ENCODE peak calls at places on chromosome 16, in ten cellular contexts. One of them, this sample, is unnamed.

GRCh38 chr16:9311303-9311954 is 220.0 kb downstream of the HAPSTR1 start:
- DNase-seq in fibroblast of the aortic adventitia: no peak
- DNase-seq in choroid plexus epithelial cell: no peak
- DNase-seq in kidney tubule cell: peak
- DNase-seq in endodermal cell: peak
- DNase-seq in activated CD4-positive, alpha-beta T cell treated with anti-CD3 and anti-CD28 coated beads, Interleukin-2, amount 50 U/mL, for 1 hour: no peak
- DNase-seq in A549: no peak
- DNase-seq in HEK293T: no peak
- DNase-seq in activated CD8-positive, alpha-beta memory T cell treated with anti-CD3 and anti-CD28 coated beads, Interleukin-2, amount 50 U/mL, for 48 hours: no peak
- DNase-seq in NCI-H2171: no peak
- DNase-seq in this sample: no peak

GRCh38 chr16:67415872-67416793 is at the start of gene ZDHHC1:
- DNase-seq in fibroblast of the aortic adventitia: peak
- DNase-seq in choroid plexus epithelial cell: peak
- DNase-seq in kidney tubule cell: peak
- DNase-seq in endodermal cell: peak
- DNase-seq in activated CD4-positive, alpha-beta T cell treated with anti-CD3 and anti-CD28 coated beads, Interleukin-2, amount 50 U/mL, for 1 hour: peak
- DNase-seq in A549: peak
- DNase-seq in HEK293T: peak
- DNase-seq in activated CD8-positive, alpha-beta memory T cell treated with anti-CD3 and anti-CD28 coated beads, Interleukin-2, amount 50 U/mL, for 48 hours: peak
- DNase-seq in NCI-H2171: peak
- DNase-seq in this sample: peak

GRCh38 chr16:80250376-80250775 is 290.4 kb upstream of the DYNLRB2 start:
- DNase-seq in fibroblast of the aortic adventitia: no peak
- DNase-seq in choroid plexus epithelial cell: no peak
- DNase-seq in kidney tubule cell: no peak
- DNase-seq in endodermal cell: no peak
- DNase-seq in activated CD4-positive, alpha-beta T cell treated with anti-CD3 and anti-CD28 coated beads, Interleukin-2, amount 50 U/mL, for 1 hour: no peak
- DNase-seq in A549: peak
- DNase-seq in HEK293T: no peak
- DNase-seq in activated CD8-positive, alpha-beta memory T cell treated with anti-CD3 and anti-CD28 coated beads, Interleukin-2, amount 50 U/mL, for 48 hours: no peak
- DNase-seq in NCI-H2171: no peak
- DNase-seq in this sample: no peak

GRCh38 chr16:64251742-64252141 is 870.1 kb downstream of the CDH11 start:
- DNase-seq in fibroblast of the aortic adventitia: no peak
- DNase-seq in choroid plexus epithelial cell: no peak
- DNase-seq in kidney tubule cell: no peak
- DNase-seq in endodermal cell: no peak
- DNase-seq in activated CD4-positive, alpha-beta T cell treated with anti-CD3 and anti-CD28 coated beads, Interleukin-2, amount 50 U/mL, for 1 hour: no peak
- DNase-seq in A549: no peak
- DNase-seq in HEK293T: no peak
- DNase-seq in activated CD8-positive, alpha-beta memory T cell treated with anti-CD3 and anti-CD28 coated beads, Interleukin-2, amount 50 U/mL, for 48 hours: no peak
- DNase-seq in NCI-H2171: no peak
- DNase-seq in this sample: no peak

GRCh38 chr16:53827741-53828140 is 123.8 kb downstream of the FTO start:
- DNase-seq in fibroblast of the aortic adventitia: no peak
- DNase-seq in choroid plexus epithelial cell: no peak
- DNase-seq in kidney tubule cell: no peak
- DNase-seq in endodermal cell: no peak
- DNase-seq in activated CD4-positive, alpha-beta T cell treated with anti-CD3 and anti-CD28 coated beads, Interleukin-2, amount 50 U/mL, for 1 hour: no peak
- DNase-seq in A549: no peak
- DNase-seq in HEK293T: no peak
- DNase-seq in activated CD8-positive, alpha-beta memory T cell treated with anti-CD3 and anti-CD28 coated beads, Interleukin-2, amount 50 U/mL, for 48 hours: no peak
- DNase-seq in NCI-H2171: no peak
- DNase-seq in this sample: no peak

GRCh38 chr16:82715833-82716232 is 89.1 kb downstream of the CDH13 start:
- DNase-seq in fibroblast of the aortic adventitia: peak
- DNase-seq in choroid plexus epithelial cell: no peak
- DNase-seq in kidney tubule cell: no peak
- DNase-seq in endodermal cell: peak
- DNase-seq in activated CD4-positive, alpha-beta T cell treated with anti-CD3 and anti-CD28 coated beads, Interleukin-2, amount 50 U/mL, for 1 hour: no peak
- DNase-seq in A549: no peak
- DNase-seq in HEK293T: no peak
- DNase-seq in activated CD8-positive, alpha-beta memory T cell treated with anti-CD3 and anti-CD28 coated beads, Interleukin-2, amount 50 U/mL, for 48 hours: no peak
- DNase-seq in NCI-H2171: no peak
- DNase-seq in this sample: no peak

GRCh38 chr16:56876048-56876447 is 11.0 kb downstream of the SLC12A3 start:
- DNase-seq in fibroblast of the aortic adventitia: no peak
- DNase-seq in choroid plexus epithelial cell: no peak
- DNase-seq in kidney tubule cell: no peak
- DNase-seq in endodermal cell: no peak
- DNase-seq in activated CD4-positive, alpha-beta T cell treated with anti-CD3 and anti-CD28 coated beads, Interleukin-2, amount 50 U/mL, for 1 hour: no peak
- DNase-seq in A549: no peak
- DNase-seq in HEK293T: no peak
- DNase-seq in activated CD8-positive, alpha-beta memory T cell treated with anti-CD3 and anti-CD28 coated beads, Interleukin-2, amount 50 U/mL, for 48 hours: no peak
- DNase-seq in NCI-H2171: no peak
- DNase-seq in this sample: no peak

GRCh38 chr16:4728676-4729075 is 5.4 kb downstream of the ANKS3 start:
- DNase-seq in fibroblast of the aortic adventitia: no peak
- DNase-seq in choroid plexus epithelial cell: no peak
- DNase-seq in kidney tubule cell: no peak
- DNase-seq in endodermal cell: no peak
- DNase-seq in activated CD4-positive, alpha-beta T cell treated with anti-CD3 and anti-CD28 coated beads, Interleukin-2, amount 50 U/mL, for 1 hour: no peak
- DNase-seq in A549: no peak
- DNase-seq in HEK293T: no peak
- DNase-seq in activated CD8-positive, alpha-beta memory T cell treated with anti-CD3 and anti-CD28 coated beads, Interleukin-2, amount 50 U/mL, for 48 hours: no peak
- DNase-seq in NCI-H2171: no peak
- DNase-seq in this sample: no peak

GRCh38 chr16:9969580-9969979 is 212.6 kb downstream of the GRIN2A start:
- DNase-seq in fibroblast of the aortic adventitia: no peak
- DNase-seq in choroid plexus epithelial cell: no peak
- DNase-seq in kidney tubule cell: no peak
- DNase-seq in endodermal cell: no peak
- DNase-seq in activated CD4-positive, alpha-beta T cell treated with anti-CD3 and anti-CD28 coated beads, Interleukin-2, amount 50 U/mL, for 1 hour: no peak
- DNase-seq in A549: no peak
- DNase-seq in HEK293T: no peak
- DNase-seq in activated CD8-positive, alpha-beta memory T cell treated with anti-CD3 and anti-CD28 coated beads, Interleukin-2, amount 50 U/mL, for 48 hours: no peak
- DNase-seq in NCI-H2171: no peak
- DNase-seq in this sample: no peak

GRCh38 chr16:31094088-31094423 is 541 bp downstream of the VKORC1 start:
- DNase-seq in fibroblast of the aortic adventitia: peak
- DNase-seq in choroid plexus epithelial cell: no peak
- DNase-seq in kidney tubule cell: no peak
- DNase-seq in endodermal cell: peak
- DNase-seq in activated CD4-positive, alpha-beta T cell treated with anti-CD3 and anti-CD28 coated beads, Interleukin-2, amount 50 U/mL, for 1 hour: no peak
- DNase-seq in A549: no peak
- DNase-seq in HEK293T: no peak
- DNase-seq in activated CD8-positive, alpha-beta memory T cell treated with anti-CD3 and anti-CD28 coated beads, Interleukin-2, amount 50 U/mL, for 48 hours: no peak
- DNase-seq in NCI-H2171: no peak
- DNase-seq in this sample: peak

GRCh38 chr16:87331241-87331801 is 14.1 kb upstream of the C16orf95 start:
- DNase-seq in fibroblast of the aortic adventitia: no peak
- DNase-seq in choroid plexus epithelial cell: no peak
- DNase-seq in kidney tubule cell: no peak
- DNase-seq in endodermal cell: no peak
- DNase-seq in activated CD4-positive, alpha-beta T cell treated with anti-CD3 and anti-CD28 coated beads, Interleukin-2, amount 50 U/mL, for 1 hour: no peak
- DNase-seq in A549: no peak
- DNase-seq in HEK293T: no peak
- DNase-seq in activated CD8-positive, alpha-beta memory T cell treated with anti-CD3 and anti-CD28 coated beads, Interleukin-2, amount 50 U/mL, for 48 hours: no peak
- DNase-seq in NCI-H2171: no peak
- DNase-seq in this sample: no peak

GRCh38 chr16:77344306-77344705 is 90.5 kb downstream of the ADAMTS18 start:
- DNase-seq in fibroblast of the aortic adventitia: peak
- DNase-seq in choroid plexus epithelial cell: no peak
- DNase-seq in kidney tubule cell: no peak
- DNase-seq in endodermal cell: no peak
- DNase-seq in activated CD4-positive, alpha-beta T cell treated with anti-CD3 and anti-CD28 coated beads, Interleukin-2, amount 50 U/mL, for 1 hour: no peak
- DNase-seq in A549: no peak
- DNase-seq in HEK293T: no peak
- DNase-seq in activated CD8-positive, alpha-beta memory T cell treated with anti-CD3 and anti-CD28 coated beads, Interleukin-2, amount 50 U/mL, for 48 hours: no peak
- DNase-seq in NCI-H2171: no peak
- DNase-seq in this sample: no peak

GRCh38 chr16:71895679-71896385 is 501 bp downstream of the IST1 start:
- DNase-seq in fibroblast of the aortic adventitia: peak
- DNase-seq in choroid plexus epithelial cell: peak
- DNase-seq in kidney tubule cell: peak
- DNase-seq in endodermal cell: no peak
- DNase-seq in activated CD4-positive, alpha-beta T cell treated with anti-CD3 and anti-CD28 coated beads, Interleukin-2, amount 50 U/mL, for 1 hour: peak
- DNase-seq in A549: peak
- DNase-seq in HEK293T: peak
- DNase-seq in activated CD8-positive, alpha-beta memory T cell treated with anti-CD3 and anti-CD28 coated beads, Interleukin-2, amount 50 U/mL, for 48 hours: no peak
- DNase-seq in NCI-H2171: no peak
- DNase-seq in this sample: no peak

GRCh38 chr16:53434436-53435065 is at the start of gene RBL2:
- DNase-seq in fibroblast of the aortic adventitia: peak
- DNase-seq in choroid plexus epithelial cell: peak
- DNase-seq in kidney tubule cell: peak
- DNase-seq in endodermal cell: peak
- DNase-seq in activated CD4-positive, alpha-beta T cell treated with anti-CD3 and anti-CD28 coated beads, Interleukin-2, amount 50 U/mL, for 1 hour: peak
- DNase-seq in A549: peak
- DNase-seq in HEK293T: peak
- DNase-seq in activated CD8-positive, alpha-beta memory T cell treated with anti-CD3 and anti-CD28 coated beads, Interleukin-2, amount 50 U/mL, for 48 hours: peak
- DNase-seq in NCI-H2171: no peak
- DNase-seq in this sample: peak

GRCh38 chr16:56985962-56986360 is 3.4 kb upstream of the NLRC5 start:
- DNase-seq in fibroblast of the aortic adventitia: no peak
- DNase-seq in choroid plexus epithelial cell: no peak
- DNase-seq in kidney tubule cell: no peak
- DNase-seq in endodermal cell: no peak
- DNase-seq in activated CD4-positive, alpha-beta T cell treated with anti-CD3 and anti-CD28 coated beads, Interleukin-2, amount 50 U/mL, for 1 hour: no peak
- DNase-seq in A549: no peak
- DNase-seq in HEK293T: no peak
- DNase-seq in activated CD8-positive, alpha-beta memory T cell treated with anti-CD3 and anti-CD28 coated beads, Interleukin-2, amount 50 U/mL, for 48 hours: no peak
- DNase-seq in NCI-H2171: no peak
- DNase-seq in this sample: no peak

GRCh38 chr16:55116165-55116894 is 185.7 kb downstream of the IRX5 start:
- DNase-seq in fibroblast of the aortic adventitia: peak
- DNase-seq in choroid plexus epithelial cell: no peak
- DNase-seq in kidney tubule cell: no peak
- DNase-seq in endodermal cell: no peak
- DNase-seq in activated CD4-positive, alpha-beta T cell treated with anti-CD3 and anti-CD28 coated beads, Interleukin-2, amount 50 U/mL, for 1 hour: no peak
- DNase-seq in A549: no peak
- DNase-seq in HEK293T: no peak
- DNase-seq in activated CD8-positive, alpha-beta memory T cell treated with anti-CD3 and anti-CD28 coated beads, Interleukin-2, amount 50 U/mL, for 48 hours: no peak
- DNase-seq in NCI-H2171: no peak
- DNase-seq in this sample: no peak

GRCh38 chr16:24819462-24820040 is 26.2 kb upstream of the SLC5A11 start:
- DNase-seq in fibroblast of the aortic adventitia: peak
- DNase-seq in choroid plexus epithelial cell: peak
- DNase-seq in kidney tubule cell: no peak
- DNase-seq in endodermal cell: no peak
- DNase-seq in activated CD4-positive, alpha-beta T cell treated with anti-CD3 and anti-CD28 coated beads, Interleukin-2, amount 50 U/mL, for 1 hour: no peak
- DNase-seq in A549: no peak
- DNase-seq in HEK293T: no peak
- DNase-seq in activated CD8-positive, alpha-beta memory T cell treated with anti-CD3 and anti-CD28 coated beads, Interleukin-2, amount 50 U/mL, for 48 hours: no peak
- DNase-seq in NCI-H2171: no peak
- DNase-seq in this sample: no peak

GRCh38 chr16:27441998-27442397 is 40.0 kb downstream of the IL21R start:
- DNase-seq in fibroblast of the aortic adventitia: no peak
- DNase-seq in choroid plexus epithelial cell: no peak
- DNase-seq in kidney tubule cell: no peak
- DNase-seq in endodermal cell: peak
- DNase-seq in activated CD4-positive, alpha-beta T cell treated with anti-CD3 and anti-CD28 coated beads, Interleukin-2, amount 50 U/mL, for 1 hour: no peak
- DNase-seq in A549: no peak
- DNase-seq in HEK293T: no peak
- DNase-seq in activated CD8-positive, alpha-beta memory T cell treated with anti-CD3 and anti-CD28 coated beads, Interleukin-2, amount 50 U/mL, for 48 hours: peak
- DNase-seq in NCI-H2171: no peak
- DNase-seq in this sample: no peak

GRCh38 chr16:46621006-46621629 is at the start of gene SHCBP1:
- DNase-seq in fibroblast of the aortic adventitia: peak
- DNase-seq in choroid plexus epithelial cell: peak
- DNase-seq in kidney tubule cell: peak
- DNase-seq in endodermal cell: peak
- DNase-seq in activated CD4-positive, alpha-beta T cell treated with anti-CD3 and anti-CD28 coated beads, Interleukin-2, amount 50 U/mL, for 1 hour: peak
- DNase-seq in A549: peak
- DNase-seq in HEK293T: peak
- DNase-seq in activated CD8-positive, alpha-beta memory T cell treated with anti-CD3 and anti-CD28 coated beads, Interleukin-2, amount 50 U/mL, for 48 hours: peak
- DNase-seq in NCI-H2171: peak
- DNase-seq in this sample: peak

GRCh38 chr16:84085774-84086173 is 31.0 kb downstream of the MBTPS1 start:
- DNase-seq in fibroblast of the aortic adventitia: no peak
- DNase-seq in choroid plexus epithelial cell: no peak
- DNase-seq in kidney tubule cell: no peak
- DNase-seq in endodermal cell: no peak
- DNase-seq in activated CD4-positive, alpha-beta T cell treated with anti-CD3 and anti-CD28 coated beads, Interleukin-2, amount 50 U/mL, for 1 hour: no peak
- DNase-seq in A549: no peak
- DNase-seq in HEK293T: no peak
- DNase-seq in activated CD8-positive, alpha-beta memory T cell treated with anti-CD3 and anti-CD28 coated beads, Interleukin-2, amount 50 U/mL, for 48 hours: no peak
- DNase-seq in NCI-H2171: no peak
- DNase-seq in this sample: no peak

GRCh38 chr16:89919535-89920406 is 1.1 kb downstream of the MC1R start:
- DNase-seq in fibroblast of the aortic adventitia: no peak
- DNase-seq in choroid plexus epithelial cell: no peak
- DNase-seq in kidney tubule cell: no peak
- DNase-seq in endodermal cell: no peak
- DNase-seq in activated CD4-positive, alpha-beta T cell treated with anti-CD3 and anti-CD28 coated beads, Interleukin-2, amount 50 U/mL, for 1 hour: no peak
- DNase-seq in A549: no peak
- DNase-seq in HEK293T: no peak
- DNase-seq in activated CD8-positive, alpha-beta memory T cell treated with anti-CD3 and anti-CD28 coated beads, Interleukin-2, amount 50 U/mL, for 48 hours: no peak
- DNase-seq in NCI-H2171: no peak
- DNase-seq in this sample: no peak

This sample was measured in endothelial cell of umbilical vein.